ENCODE peak calls at places on chromosomes 13 and 19, in five cellular contexts. O, Q, F, Y and A are unnamed samples.

GRCh38 chr13:24630121-24630520 is 50.1 kb upstream of the ATP12A start:
- DNase-seq in Y (no peak), F (no peak), O (no peak), Q (no peak), A (no peak)

GRCh38 chr13:40170982-40171381 is 495.5 kb downstream of the FOXO1 start:
- DNase-seq in Q (peak; percentile 68), F (peak; percentile 11), O (no peak), Y (no peak), A (no peak)

GRCh38 chr13:49421391-49421790 is 22.5 kb downstream of the CAB39L start:
- DNase-seq in O (no peak), F (no peak), Y (no peak), Q (peak; percentile 10), A (no peak)

GRCh38 chr13:79741006-79741405 is 260.1 kb downstream of the NDFIP2 start:
- DNase-seq in Y (no peak), F (peak; percentile 57), O (no peak), Q (no peak), A (no peak)

GRCh38 chr19:8629996-8630683 is at the start of gene NFILZ:
- DNase-seq in O (no peak), F (no peak), Q (no peak), Y (no peak), A (no peak)

GRCh38 chr19:17076539-17076919 is 952 bp downstream of the MYO9B start:
- DNase-seq in Q (no peak), O (no peak), Y (no peak), F (peak; percentile 44), A (no peak)

GRCh38 chr19:10876459-10877240 is 5.3 kb downstream of the CARM1 start:
- DNase-seq in O (no peak), Q (no peak), Y (peak; percentile 71), F (peak; percentile 31), A (peak; percentile 38)

GRCh38 chr13:85093808-85094207 is 705.4 kb downstream of the SLITRK6 start:
- DNase-seq in Y (no peak), O (no peak), Q (peak; percentile 7), F (no peak), A (peak; percentile 22)

GRCh38 chr13:41645313-41645712 is 188.0 kb downstream of the RGCC start:
- DNase-seq in Q (no peak), F (peak; percentile 92), O (no peak), Y (peak; percentile 60), A (peak; percentile 73)

GRCh38 chr19:29690842-29691241 is 24.2 kb downstream of the C19orf12 start:
- DNase-seq in O (no peak), F (peak; percentile 65), Q (peak; percentile 23), Y (peak; percentile 40), A (peak; percentile 30)

GRCh38 chr13:112931028-112931934 is 37.7 kb upstream of the MCF2L start:
- DNase-seq in Y (no peak), O (no peak), F (peak; percentile 81), Q (peak; percentile 46), A (peak; percentile 28)

GRCh38 chr19:10339380-10339960 is at the start of gene ICAM3:
- DNase-seq in F (no peak), O (no peak), Y (no peak), Q (no peak), A (no peak)

GRCh38 chr19:41707502-41707812 is 969 bp upstream of the CEACAM5 start:
- DNase-seq in F (no peak), O (no peak), Y (no peak), Q (no peak), A (no peak)

GRCh38 chr13:88857256-88857655 is 1186.1 kb downstream of the SLITRK5 start:
- DNase-seq in Y (no peak), O (no peak), F (no peak), Q (no peak), A (no peak)

GRCh38 chr13:83221813-83222241 is 660.4 kb downstream of the SLITRK1 start:
- DNase-seq in O (no peak), Y (no peak), F (peak; percentile 88), Q (no peak), A (peak; percentile 50)

GRCh38 chr13:40315416-40316064 is 350.9 kb downstream of the FOXO1 start:
- DNase-seq in F (no peak), Q (no peak), Y (peak; percentile 50), O (no peak), A (no peak)

GRCh38 chr19:47093254-47093653 is 20.3 kb downstream of the ZC3H4 start:
- DNase-seq in F (no peak), O (no peak), Y (no peak), Q (no peak), A (no peak)

GRCh38 chr13:93029536-93029935 is 197.1 kb upstream of the GPC6 start:
- DNase-seq in O (no peak), Y (no peak), Q (no peak), F (peak; percentile 65), A (peak; percentile 2)

GRCh38 chr13:50080158-50080855 is 65.1 kb downstream of the KCNRG start:
- DNase-seq in Q (no peak), O (peak; percentile 11), F (peak; percentile 64), Y (peak; percentile 53), A (peak; percentile 35)

GRCh38 chr13:29548722-29549446 is 46.6 kb downstream of the SLC7A1 start:
- DNase-seq in O (no peak), F (peak; percentile 30), Q (no peak), Y (no peak), A (no peak)

GRCh38 chr19:36151144-36152051 is 849 bp downstream of the COX7A1 start:
- DNase-seq in F (peak; percentile 44), Y (peak; percentile 74), Q (no peak), O (no peak), A (no peak)

GRCh38 chr19:6126335-6126974 is 9.0 kb upstream of the ACSBG2 start:
- DNase-seq in Q (peak; percentile 91), Y (no peak), O (no peak), F (peak; percentile 70), A (peak; percentile 27)

GRCh38 chr19:4083677-4084546 is 17.2 kb upstream of the ZBTB7A start:
- DNase-seq in F (no peak), Q (no peak), O (no peak), Y (no peak), A (no peak)

DNA sequence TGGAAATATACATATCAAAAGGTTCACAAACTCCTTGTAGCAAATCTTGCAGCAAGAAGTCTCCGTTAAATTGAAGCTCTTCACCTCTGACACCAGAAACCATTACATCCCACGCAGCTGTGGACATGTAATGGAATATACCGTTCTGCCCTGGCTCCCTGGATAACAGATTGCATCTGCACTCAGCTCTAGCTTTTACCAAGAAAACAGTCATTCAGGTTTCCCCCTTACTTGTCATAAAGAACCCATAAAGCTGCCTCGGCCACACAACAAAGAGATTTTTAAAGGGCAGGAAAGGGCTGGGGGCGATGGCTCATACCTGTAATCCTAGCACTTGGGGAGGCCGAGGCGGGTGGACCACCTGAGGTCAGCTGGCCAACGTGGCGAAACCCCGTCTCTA is 127.6 kb upstream of the RFC3 start:
- DNase-seq in Q (no peak), F (no peak), Y (no peak), O (no peak), A (no peak)
- H3K4me3 ChIP-seq in Q (no peak overlapping the region), F (no peak overlapping the region), Y (no peak overlapping the region), O (no peak overlapping the region), A (no peak overlapping the region)

DNA sequence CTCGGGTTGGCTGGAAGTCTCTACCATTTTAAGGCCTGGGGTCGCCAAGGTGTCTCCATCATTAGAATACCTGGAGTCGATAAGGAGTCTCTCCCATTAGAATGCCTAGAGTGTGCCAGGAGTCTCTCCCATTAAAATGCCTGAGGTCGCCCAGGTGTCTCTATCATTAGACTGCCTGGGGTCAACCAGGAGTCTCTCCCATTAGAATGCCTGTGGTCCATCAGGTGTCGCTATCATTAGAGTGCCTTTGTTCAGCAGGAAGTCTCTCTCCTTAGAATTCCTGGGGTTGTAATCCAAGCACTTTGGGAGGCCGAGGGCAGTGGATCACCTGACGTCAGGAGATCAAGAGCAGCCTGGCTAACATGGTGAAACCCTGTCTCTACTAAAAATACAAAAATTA is 1533.0 kb downstream of the UQCRFS1 start:
- DNase-seq in Y (no peak), Q (no peak), O (no peak), F (no peak), A (no peak)
- H3K9me3 ChIP-seq in Y (no peaks in the 10 kb centered on the region), Q (no peaks in the 10 kb centered on the region), O (no peaks in the 10 kb centered on the region), F (no peaks in the 10 kb centered on the region), A (no peaks in the 10 kb centered on the region)

GRCh38 chr19:50722248-50723013 is 733 bp upstream of the CLEC11A start:
- DNase-seq in F (peak; percentile 69), Y (no peak), Q (no peak), O (no peak), A (peak; percentile 48)
- H3K27me3 ChIP-seq in F (no peaks in the 10 kb centered on the region), Y (no peaks in the 10 kb centered on the region), Q (no peaks in the 10 kb centered on the region), O (peaks cover 26% of the 10 kb centered on the region), A (no peaks in the 10 kb centered on the region)

DNA sequence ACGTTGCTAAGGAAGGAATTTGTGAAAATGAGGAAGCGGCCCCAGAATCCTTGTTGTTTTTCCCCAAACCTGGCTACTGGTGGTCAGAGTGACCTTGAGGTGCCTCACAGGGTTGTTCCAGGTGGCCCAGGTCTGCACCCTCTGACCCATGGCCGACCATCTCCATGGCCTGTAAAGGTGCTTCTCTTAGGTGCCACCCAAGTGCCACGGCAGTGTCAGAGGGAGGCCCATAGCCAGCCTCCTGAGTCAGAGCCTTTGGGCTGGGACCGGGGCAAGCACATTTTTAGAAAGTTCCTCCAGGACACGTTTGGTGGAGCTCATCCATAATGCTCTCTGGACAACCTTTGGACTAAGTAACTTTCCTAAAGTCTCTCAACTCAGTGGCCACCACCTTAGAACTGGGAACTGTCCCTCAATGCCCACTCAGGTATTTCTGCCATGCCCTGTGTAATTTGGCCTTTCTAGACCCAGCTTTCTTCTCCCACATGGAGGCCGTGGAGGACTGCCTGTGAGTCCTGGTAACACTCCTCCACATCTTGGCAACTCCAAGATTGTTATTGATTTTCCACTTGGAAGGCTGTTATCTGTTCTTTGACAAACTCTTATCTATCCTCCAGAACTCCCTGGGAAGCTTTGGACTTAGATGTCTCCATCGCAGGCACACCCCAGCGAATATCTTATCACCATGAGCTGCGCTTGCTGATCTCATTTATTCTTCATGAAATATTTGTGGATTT is 84.1 kb upstream of the IRS2 start:
- DNase-seq in Y (no peak), O (no peak), F (no peak), Q (no peak), A (no peak)
- H3K4me3 ChIP-seq in Y (no peak overlapping the region), O (no peak overlapping the region), F (peak overlapping the region; percentile 66), Q (no peak overlapping the region), A (no peak overlapping the region)

GRCh38 chr13:30880756-30881155 is 25.3 kb upstream of the MEDAG start:
- DNase-seq in F (peak; percentile 95), Q (no peak), Y (no peak), O (no peak), A (peak; percentile 34)

GRCh38 chr13:30881931-30882899 is 23.9 kb upstream of the MEDAG start:
- DNase-seq in Q (no peak), O (no peak), F (peak; percentile 36), Y (no peak), A (no peak)

GRCh38 chr13:30881191-30881651 is 24.9 kb upstream of the MEDAG start:
- DNase-seq in Y (peak; percentile 85), O (no peak), F (peak; percentile 48), Q (no peak), A (no peak)

GRCh38 chr13:30877335-30877734 is 28.7 kb upstream of the MEDAG start:
- DNase-seq in Y (no peak), Q (no peak), O (no peak), F (peak; percentile 61), A (no peak)

DNA sequence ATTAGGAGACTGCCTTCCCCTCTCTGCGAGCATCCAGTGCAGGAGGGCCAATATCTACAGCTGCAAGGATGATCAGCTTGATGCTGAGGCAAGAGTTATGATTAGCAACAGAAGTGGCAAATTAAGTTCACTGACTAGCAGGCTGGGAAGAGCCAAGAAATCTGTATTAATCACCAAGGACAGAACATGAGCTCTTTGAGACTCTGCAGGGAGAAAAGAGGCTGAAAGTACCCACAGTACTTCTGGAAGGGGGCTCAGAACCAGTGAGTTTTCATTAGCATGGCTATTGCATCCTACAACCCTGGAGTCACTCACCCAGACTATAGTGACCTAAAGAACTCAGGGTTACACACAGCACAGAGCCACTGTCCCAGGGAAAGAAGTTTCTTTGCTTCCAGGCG is 25.9 kb upstream of the MEDAG start:
- DNase-seq in F (peak; percentile 87), O (no peak), Y (no peak), Q (no peak), A (no peak)
- H3K9me3 ChIP-seq in F (no peaks in the 10 kb centered on the region), O (peaks cover 5% of the 10 kb centered on the region), Y (no peaks in the 10 kb centered on the region), Q (no peaks in the 10 kb centered on the region), A (peaks cover 2% of the 10 kb centered on the region)